ENCODE peak calls at places on chromosomes 1 and 21, in ten cellular contexts. One of them, this sample, is unnamed.

GRCh38 chr21:37257526-37257966 is 9.6 kb downstream of the VPS26C start:
- DNase-seq in PC-3: peak
- DNase-seq in tibial artery: no peak
- DNase-seq in endothelial cell: no peak
- DNase-seq in adrenal gland: peak
- DNase-seq in Peyer's patch: peak
- DNase-seq in HFFc6: peak
- DNase-seq in fibroblast of villous mesenchyme: peak
- DNase-seq in HFF-Myc: no peak
- DNase-seq in left lung: peak
- DNase-seq in this sample: peak

GRCh38 chr1:160251687-160252526 is 10.4 kb downstream of the DCAF8 start:
- DNase-seq in PC-3: peak
- DNase-seq in tibial artery: peak
- DNase-seq in endothelial cell: peak
- DNase-seq in adrenal gland: peak
- DNase-seq in Peyer's patch: no peak
- DNase-seq in HFFc6: peak
- DNase-seq in fibroblast of villous mesenchyme: peak
- DNase-seq in HFF-Myc: peak
- DNase-seq in left lung: no peak
- DNase-seq in this sample: no peak

GRCh38 chr1:216119600-216119999 is 303.6 kb downstream of the USH2A start:
- DNase-seq in PC-3: peak
- DNase-seq in tibial artery: no peak
- DNase-seq in endothelial cell: no peak
- DNase-seq in adrenal gland: no peak
- DNase-seq in Peyer's patch: no peak
- DNase-seq in HFFc6: peak
- DNase-seq in fibroblast of villous mesenchyme: peak
- DNase-seq in HFF-Myc: peak
- DNase-seq in left lung: no peak
- DNase-seq in this sample: no peak

GRCh38 chr1:35835398-35835797 is 27.6 kb downstream of the AGO4 start:
- DNase-seq in PC-3: no peak
- DNase-seq in tibial artery: no peak
- DNase-seq in endothelial cell: no peak
- DNase-seq in adrenal gland: no peak
- DNase-seq in Peyer's patch: no peak
- DNase-seq in HFFc6: no peak
- DNase-seq in fibroblast of villous mesenchyme: no peak
- DNase-seq in HFF-Myc: no peak
- DNase-seq in left lung: no peak
- DNase-seq in this sample: no peak

GRCh38 chr1:110948038-110948810 is 15.5 kb downstream of the LRIF1 start:
- DNase-seq in PC-3: peak
- DNase-seq in tibial artery: no peak
- DNase-seq in endothelial cell: no peak
- DNase-seq in adrenal gland: no peak
- DNase-seq in Peyer's patch: no peak
- DNase-seq in HFFc6: peak
- DNase-seq in fibroblast of villous mesenchyme: peak
- DNase-seq in HFF-Myc: no peak
- DNase-seq in left lung: no peak
- DNase-seq in this sample: no peak

GRCh38 chr1:53328009-53328489 is at the start of gene LRP8:
- DNase-seq in PC-3: peak
- DNase-seq in tibial artery: peak
- DNase-seq in endothelial cell: peak
- DNase-seq in adrenal gland: peak
- DNase-seq in Peyer's patch: peak
- DNase-seq in HFFc6: peak
- DNase-seq in fibroblast of villous mesenchyme: peak
- DNase-seq in HFF-Myc: no peak
- DNase-seq in left lung: peak
- DNase-seq in this sample: peak

GRCh38 chr1:27630859-27631491 is 4.0 kb downstream of the FGR start:
- DNase-seq in PC-3: no peak
- DNase-seq in tibial artery: peak
- DNase-seq in endothelial cell: no peak
- DNase-seq in adrenal gland: peak
- DNase-seq in Peyer's patch: no peak
- DNase-seq in HFFc6: no peak
- DNase-seq in fibroblast of villous mesenchyme: no peak
- DNase-seq in HFF-Myc: no peak
- DNase-seq in left lung: peak
- DNase-seq in this sample: no peak

GRCh38 chr1:155321577-155322497 is 1.1 kb downstream of the RUSC1 start:
- DNase-seq in PC-3: no peak
- DNase-seq in tibial artery: no peak
- DNase-seq in endothelial cell: peak
- DNase-seq in adrenal gland: peak
- DNase-seq in Peyer's patch: no peak
- DNase-seq in HFFc6: no peak
- DNase-seq in fibroblast of villous mesenchyme: no peak
- DNase-seq in HFF-Myc: no peak
- DNase-seq in left lung: no peak
- DNase-seq in this sample: no peak

GRCh38 chr1:100543640-100544039 is 5.7 kb downstream of the GPR88 start:
- DNase-seq in PC-3: peak
- DNase-seq in tibial artery: no peak
- DNase-seq in endothelial cell: no peak
- DNase-seq in adrenal gland: no peak
- DNase-seq in Peyer's patch: no peak
- DNase-seq in HFFc6: no peak
- DNase-seq in fibroblast of villous mesenchyme: no peak
- DNase-seq in HFF-Myc: no peak
- DNase-seq in left lung: no peak
- DNase-seq in this sample: no peak

GRCh38 chr1:14997646-14998276 is 155.8 kb upstream of the TMEM51 start:
- DNase-seq in PC-3: no peak
- DNase-seq in tibial artery: no peak
- DNase-seq in endothelial cell: no peak
- DNase-seq in adrenal gland: no peak
- DNase-seq in Peyer's patch: no peak
- DNase-seq in HFFc6: no peak
- DNase-seq in fibroblast of villous mesenchyme: peak
- DNase-seq in HFF-Myc: no peak
- DNase-seq in left lung: peak
- DNase-seq in this sample: no peak

DNA sequence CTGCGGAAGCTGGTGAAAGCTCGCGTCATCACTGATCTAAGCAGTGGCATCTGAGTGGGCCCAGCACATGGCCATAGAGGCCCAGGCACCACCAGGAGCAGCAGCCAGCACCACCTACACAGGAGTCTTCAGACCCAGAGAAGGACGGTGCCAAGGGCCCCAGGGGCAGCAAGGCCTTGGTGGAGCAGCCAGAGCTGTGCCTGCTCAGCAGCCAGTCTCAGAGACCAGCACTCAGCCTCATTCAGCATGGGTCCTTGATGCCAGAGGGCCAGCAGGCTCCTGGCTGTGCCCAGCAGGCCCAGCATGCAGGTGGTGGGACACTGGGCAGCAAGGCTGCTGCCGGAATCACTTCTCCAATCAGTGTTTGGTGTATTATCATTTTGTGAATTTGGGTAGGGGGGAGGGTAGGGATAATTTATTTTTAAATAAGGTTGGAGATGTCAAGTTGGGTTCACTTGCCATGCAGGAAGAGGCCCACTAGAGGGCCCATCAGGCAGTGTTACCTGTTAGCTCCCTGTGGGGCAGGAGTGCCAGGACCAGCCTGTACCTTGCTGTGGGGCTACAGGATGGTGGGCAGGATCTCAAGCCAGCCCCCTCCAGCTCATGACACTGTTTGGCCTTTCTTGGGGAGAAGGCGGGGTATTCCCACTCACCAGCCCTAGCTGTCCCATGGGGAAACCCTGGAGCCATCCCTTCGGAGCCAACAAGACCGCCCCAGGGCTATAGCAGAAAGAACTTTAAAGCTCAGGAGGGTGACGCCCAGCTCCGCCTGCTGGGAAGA is 3.2 kb upstream of the ARTN start:
- DNase-seq in PC-3: peak
- DNase-seq in tibial artery: no peak
- DNase-seq in endothelial cell: peak
- DNase-seq in adrenal gland: no peak
- DNase-seq in Peyer's patch: no peak
- DNase-seq in HFFc6: no peak
- DNase-seq in fibroblast of villous mesenchyme: no peak
- DNase-seq in HFF-Myc: no peak
- DNase-seq in left lung: no peak
- DNase-seq in this sample: no peak
- TF ChIP-seq CTCF in PC-3: peak
- TF ChIP-seq CTCF in tibial artery: no peak
- TF ChIP-seq CTCF in endothelial cell: peak
- TF ChIP-seq CTCF in adrenal gland: peak
- TF ChIP-seq CTCF in Peyer's patch: peak
- TF ChIP-seq CTCF in HFFc6: peak
- TF ChIP-seq CTCF in fibroblast of villous mesenchyme: peak
- TF ChIP-seq CTCF in HFF-Myc: peak
- TF ChIP-seq CTCF in left lung: peak
- TF ChIP-seq CTCF in this sample: no peak

GRCh38 chr1:173421789-173422188 is 55.3 kb upstream of the PRDX6 start:
- DNase-seq in PC-3: no peak
- DNase-seq in tibial artery: no peak
- DNase-seq in endothelial cell: no peak
- DNase-seq in adrenal gland: no peak
- DNase-seq in Peyer's patch: no peak
- DNase-seq in HFFc6: no peak
- DNase-seq in fibroblast of villous mesenchyme: no peak
- DNase-seq in HFF-Myc: no peak
- DNase-seq in left lung: no peak
- DNase-seq in this sample: no peak

GRCh38 chr1:173421266-173421665 is 55.9 kb upstream of the PRDX6 start:
- DNase-seq in PC-3: no peak
- DNase-seq in tibial artery: no peak
- DNase-seq in endothelial cell: no peak
- DNase-seq in adrenal gland: no peak
- DNase-seq in Peyer's patch: no peak
- DNase-seq in HFFc6: no peak
- DNase-seq in fibroblast of villous mesenchyme: no peak
- DNase-seq in HFF-Myc: no peak
- DNase-seq in left lung: no peak
- DNase-seq in this sample: no peak

GRCh38 chr1:173418107-173418985 is 58.8 kb upstream of the PRDX6 start:
- DNase-seq in PC-3: peak
- DNase-seq in tibial artery: no peak
- DNase-seq in endothelial cell: no peak
- DNase-seq in adrenal gland: no peak
- DNase-seq in Peyer's patch: no peak
- DNase-seq in HFFc6: no peak
- DNase-seq in fibroblast of villous mesenchyme: no peak
- DNase-seq in HFF-Myc: no peak
- DNase-seq in left lung: no peak
- DNase-seq in this sample: peak

GRCh38 chr1:173422456-173422976 is 54.6 kb upstream of the PRDX6 start:
- DNase-seq in PC-3: no peak
- DNase-seq in tibial artery: peak
- DNase-seq in endothelial cell: no peak
- DNase-seq in adrenal gland: peak
- DNase-seq in Peyer's patch: no peak
- DNase-seq in HFFc6: no peak
- DNase-seq in fibroblast of villous mesenchyme: no peak
- DNase-seq in HFF-Myc: no peak
- DNase-seq in left lung: no peak
- DNase-seq in this sample: no peak

GRCh38 chr1:173420330-173420806 is 56.8 kb upstream of the PRDX6 start:
- DNase-seq in PC-3: peak
- DNase-seq in tibial artery: peak
- DNase-seq in endothelial cell: peak
- DNase-seq in adrenal gland: peak
- DNase-seq in Peyer's patch: no peak
- DNase-seq in HFFc6: peak
- DNase-seq in fibroblast of villous mesenchyme: peak
- DNase-seq in HFF-Myc: peak
- DNase-seq in left lung: no peak
- DNase-seq in this sample: no peak
- TF ChIP-seq CTCF in PC-3: peak
- TF ChIP-seq CTCF in tibial artery: peak
- TF ChIP-seq CTCF in endothelial cell: peak
- TF ChIP-seq CTCF in adrenal gland: peak
- TF ChIP-seq CTCF in Peyer's patch: peak
- TF ChIP-seq CTCF in HFFc6: peak
- TF ChIP-seq CTCF in fibroblast of villous mesenchyme: peak
- TF ChIP-seq CTCF in HFF-Myc: peak
- TF ChIP-seq CTCF in left lung: peak
- TF ChIP-seq CTCF in this sample: no peak

DNA sequence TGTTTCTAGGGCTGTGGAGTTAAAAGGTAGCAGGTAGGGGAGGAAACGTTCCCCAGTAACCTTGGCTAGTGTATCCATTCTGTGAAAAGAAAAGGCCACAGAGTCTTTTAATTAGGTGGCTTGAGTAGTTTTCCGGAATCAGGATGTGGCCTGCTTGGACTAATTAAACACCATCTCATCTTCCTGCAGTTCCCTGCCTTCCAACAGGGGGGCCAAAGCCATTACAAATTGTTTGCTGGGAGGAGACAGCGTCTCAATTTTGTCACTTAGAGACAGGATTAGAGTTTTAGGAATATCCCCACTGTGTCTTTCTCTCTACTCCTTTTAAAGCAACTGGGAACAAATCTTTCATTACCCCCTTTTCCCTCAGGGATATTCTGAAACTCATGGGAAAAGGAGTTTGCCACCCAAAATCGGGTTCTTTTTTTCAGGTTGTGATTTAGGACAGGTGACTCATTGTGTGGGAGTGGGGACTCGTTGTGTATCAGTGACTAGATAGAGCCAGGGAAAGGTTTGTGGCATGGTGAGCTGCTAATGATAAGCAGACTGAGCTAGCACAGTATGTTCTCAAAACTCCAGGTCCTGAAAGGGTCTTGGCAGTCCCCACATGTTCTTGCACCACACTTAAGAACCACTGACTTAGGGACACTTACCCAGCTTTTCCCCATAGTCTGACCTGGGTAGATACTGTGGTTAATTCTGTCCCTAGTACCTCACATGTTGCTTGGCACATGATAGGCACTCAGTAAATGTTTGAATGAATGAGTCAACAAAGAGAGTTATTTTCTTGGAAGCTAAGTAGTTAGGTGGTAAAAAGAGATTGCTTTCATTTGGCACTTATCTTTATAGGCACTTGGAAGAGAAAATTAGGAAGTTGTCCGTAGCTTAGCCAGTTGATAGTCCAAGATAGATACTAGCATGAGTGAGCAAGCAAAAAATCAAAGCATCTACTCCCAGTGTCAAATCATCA is 22.5 kb downstream of the INTS3 start:
- DNase-seq in PC-3: no peak
- DNase-seq in tibial artery: peak
- DNase-seq in endothelial cell: peak
- DNase-seq in adrenal gland: no peak
- DNase-seq in Peyer's patch: no peak
- DNase-seq in HFFc6: no peak
- DNase-seq in fibroblast of villous mesenchyme: peak
- DNase-seq in HFF-Myc: no peak
- DNase-seq in left lung: no peak
- DNase-seq in this sample: no peak
- TF ChIP-seq CTCF in PC-3: no peak
- TF ChIP-seq CTCF in tibial artery: peak
- TF ChIP-seq CTCF in endothelial cell: no peak
- TF ChIP-seq CTCF in adrenal gland: no peak
- TF ChIP-seq CTCF in Peyer's patch: no peak
- TF ChIP-seq CTCF in HFFc6: no peak
- TF ChIP-seq CTCF in fibroblast of villous mesenchyme: peak
- TF ChIP-seq CTCF in HFF-Myc: no peak
- TF ChIP-seq CTCF in left lung: no peak
- TF ChIP-seq CTCF in this sample: no peak

GRCh38 chr1:158147396-158148353 is 33.0 kb upstream of the CD1D start:
- DNase-seq in PC-3: no peak
- DNase-seq in tibial artery: no peak
- DNase-seq in endothelial cell: no peak
- DNase-seq in adrenal gland: no peak
- DNase-seq in Peyer's patch: no peak
- DNase-seq in HFFc6: no peak
- DNase-seq in fibroblast of villous mesenchyme: no peak
- DNase-seq in HFF-Myc: no peak
- DNase-seq in left lung: no peak
- DNase-seq in this sample: no peak
- TF ChIP-seq CTCF in PC-3: no peak
- TF ChIP-seq CTCF in tibial artery: no peak
- TF ChIP-seq CTCF in endothelial cell: no peak
- TF ChIP-seq CTCF in adrenal gland: no peak
- TF ChIP-seq CTCF in Peyer's patch: no peak
- TF ChIP-seq CTCF in HFFc6: no peak
- TF ChIP-seq CTCF in fibroblast of villous mesenchyme: no peak
- TF ChIP-seq CTCF in HFF-Myc: no peak
- TF ChIP-seq CTCF in left lung: no peak
- TF ChIP-seq CTCF in this sample: no peak